ENCODE peak calls at places on chromosomes 2 and 18, in four cellular contexts. M is brain microvascular endothelial cell, L is GM12865, S is type B pancreatic cell. C is an unnamed sample.
A peak's percentile ranks its signal among the peaks of the same experiment; 100 is the strongest.

GRCh38 chr2:7007846-7008741 is 90.9 kb downstream of the RNF144A start:
- DNase-seq in M (peak; percentile 93), L (no peak), S (no peak), C (peak; percentile 90)

GRCh38 chr2:153871231-153872221 is at the start of gene GALNT13:
- DNase-seq in M (no peak), L (no peak), S (peak; percentile 82), C (no peak)

GRCh38 chr2:160940699-160941098 is 219.5 kb upstream of the TANK start:
- DNase-seq in M (no peak), L (peak; percentile 63), S (no peak), C (peak; percentile 82)

GRCh38 chr2:70987386-70987785 is 7.3 kb downstream of the TEX261 start:
- DNase-seq in M (no peak), L (no peak), S (no peak), C (no peak)

GRCh38 chr2:239162141-239162821 is 238.5 kb downstream of the HDAC4 start:
- DNase-seq in M (no peak), L (no peak), S (peak; percentile 66), C (no peak)

GRCh38 chr2:230323385-230324106 is 3.4 kb upstream of the SP140L start:
- DNase-seq in M (no peak), L (no peak), S (no peak), C (no peak)

GRCh38 chr18:80105369-80106167 is 3.5 kb upstream of the ADNP2 start:
- DNase-seq in M (no peak), L (peak; percentile 65), S (no peak), C (no peak)

GRCh38 chr2:139386401-139386800 is 606.2 kb upstream of the NXPH2 start:
- DNase-seq in M (no peak), L (no peak), S (no peak), C (no peak)

GRCh38 chr2:217085543-217085942 is 225.7 kb upstream of the TNP1 start:
- DNase-seq in M (no peak), L (no peak), S (no peak), C (no peak)

GRCh38 chr2:229191413-229191812 is 79.7 kb downstream of the PID1 start:
- DNase-seq in M (no peak), L (no peak), S (no peak), C (no peak)

GRCh38 chr2:232300894-232301387 is 77.6 kb upstream of the ALPP start:
- DNase-seq in M (peak; percentile 72), L (no peak), S (no peak), C (peak; percentile 62)

GRCh38 chr2:222142027-222142426 is 156.8 kb downstream of the PAX3 start:
- DNase-seq in M (no peak), L (no peak), S (no peak), C (no peak)

GRCh38 chr2:9693138-9693520 is 62.3 kb upstream of the YWHAQ start:
- DNase-seq in M (peak; percentile 43), L (peak; percentile 66), S (no peak), C (peak; percentile 72)

GRCh38 chr2:231680992-231681852 is 27.1 kb upstream of the PTMA start:
- DNase-seq in M (peak; percentile 41), L (peak; percentile 92), S (peak; percentile 91), C (peak; percentile 90)

GRCh38 chr2:6639870-6640639 is 225.7 kb downstream of the CMPK2 start:
- DNase-seq in M (no peak), L (no peak), S (no peak), C (no peak)

GRCh38 chr2:223852281-223852795 is 15.0 kb upstream of the AP1S3 start:
- DNase-seq in M (no peak), L (no peak), S (no peak), C (no peak)

GRCh38 chr18:79533146-79533545 is 137.4 kb downstream of the NFATC1 start:
- DNase-seq in M (no peak), L (no peak), S (no peak), C (no peak)

GRCh38 chr2:165406053-165406628 is 63.4 kb upstream of the CSRNP3 start:
- DNase-seq in M (peak; percentile 34), L (no peak), S (no peak), C (no peak)

GRCh38 chr18:31722369-31722957 is 38.1 kb upstream of the B4GALT6 start:
- DNase-seq in M (peak; percentile 89), L (peak; percentile 85), S (peak; percentile 76), C (peak; percentile 84)

GRCh38 chr2:136191041-136191440 is 73.1 kb upstream of the CXCR4 start:
- DNase-seq in M (no peak), L (no peak), S (no peak), C (no peak)

GRCh38 chr18:30081122-30081521 is 961.4 kb downstream of the DSC3 start:
- DNase-seq in M (no peak), L (no peak), S (no peak), C (no peak)
- TF ChIP-seq CTCF in M (peak; percentile 33), L (no peak), S (no peak), C (no peak)

GRCh38 chr2:2175381-2176090 is 155.5 kb downstream of the MYT1L start:
- DNase-seq in M (no peak), L (no peak), S (no peak), C (no peak)
- TF ChIP-seq CTCF in M (no peak), L (no peak), S (no peak), C (no peak)

GRCh38 chr2:96264656-96265348 is 995 bp downstream of the TMEM127 start:
- DNase-seq in M (peak; percentile 46), L (peak; percentile 66), S (no peak), C (peak; percentile 52)
- TF ChIP-seq CTCF in M (peak; percentile 74), L (peak; percentile 53), S (peak; percentile 70), C (peak; percentile 50)

GRCh38 chr2:241733391-241734207 is 831 bp upstream of the D2HGDH start:
- DNase-seq in M (no peak), L (no peak), S (no peak), C (no peak)
- TF ChIP-seq CTCF in M (peak; percentile 15), L (no peak), S (no peak), C (no peak)

GRCh38 chr18:48007955-48008701 is 77.7 kb upstream of the SMAD2 start:
- DNase-seq in M (no peak), L (peak; percentile 37), S (peak; percentile 84), C (peak; percentile 32)
- TF ChIP-seq CTCF in M (peak; percentile 37), L (peak; percentile 22), S (peak; percentile 94), C (no peak)

GRCh38 chr2:1484131-1484884 is 71.0 kb downstream of the TPO start:
- DNase-seq in M (no peak), L (no peak), S (no peak), C (no peak)

GRCh38 chr2:1482253-1482675 is 69.0 kb downstream of the TPO start:
- DNase-seq in M (no peak), L (no peak), S (no peak), C (no peak)

GRCh38 chr2:1482981-1483380 is 69.7 kb downstream of the TPO start:
- DNase-seq in M (no peak), L (no peak), S (no peak), C (no peak)

GRCh38 chr2:1481406-1482252 is 68.4 kb downstream of the TPO start:
- DNase-seq in M (no peak), L (no peak), S (no peak), C (no peak)

GRCh38 chr2:1483551-1483950 is 70.3 kb downstream of the TPO start:
- DNase-seq in M (no peak), L (no peak), S (no peak), C (no peak)
- TF ChIP-seq CTCF in M (no peak), L (no peak), S (no peak), C (no peak)

GRCh38 chr2:127526940-127527804 is 883 bp upstream of the IWS1 start:
- DNase-seq in M (no peak), L (no peak), S (no peak), C (no peak)

GRCh38 chr2:127525692-127526141 is 572 bp downstream of the IWS1 start:
- DNase-seq in M (peak; percentile 32), L (peak; percentile 54), S (no peak), C (peak; percentile 62)

GRCh38 chr2:127523269-127523930 is 2.9 kb downstream of the IWS1 start:
- DNase-seq in M (no peak), L (no peak), S (no peak), C (no peak)

GRCh38 chr2:127528487-127528886 is 2.2 kb upstream of the IWS1 start:
- DNase-seq in M (no peak), L (no peak), S (no peak), C (no peak)

GRCh38 chr2:127526142-127526939 is at the start of gene IWS1:
- DNase-seq in M (peak; percentile 95), L (peak; percentile 96), S (peak; percentile 94), C (peak; percentile 98)
- TF ChIP-seq CTCF in M (peak; percentile 44), L (peak; percentile 15), S (peak; percentile 63), C (no peak)

GRCh38 chr18:22149710-22150109 is 19.7 kb upstream of the GATA6 start:
- DNase-seq in M (no peak), L (no peak), S (no peak), C (no peak)
- TF ChIP-seq CTCF in M (no peak), L (no peak), S (no peak), C (no peak)

C was measured in cardiac fibroblast.